ENCODE peak calls at places on chromosomes 4 and X, in four cellular contexts. Y, O, X and N are unnamed samples.

GRCh38 chr4:173498023-173498422 is 32.0 kb downstream of the HAND2 start:
- DNase-seq in X (no peak), Y (peak; percentile 20), O (no peak), N (no peak)

GRCh38 chr4:5037553-5038551 is 13.4 kb upstream of the STK32B start:
- DNase-seq in Y (no peak), O (no peak), X (no peak), N (no peak)

GRCh38 chr4:89166971-89167475 is 55.7 kb downstream of the TIGD2 start:
- DNase-seq in X (no peak), Y (no peak), O (no peak), N (no peak)

GRCh38 chr4:178063568-178063967 is 621.3 kb upstream of the AGA start:
- DNase-seq in Y (no peak), O (no peak), X (no peak), N (no peak)

GRCh38 chr4:182369211-182369610 is 126.0 kb downstream of the TENM3 start:
- DNase-seq in X (no peak), Y (no peak), O (no peak), N (no peak)

GRCh38 chr4:159764343-159764952 is 661.6 kb downstream of the RAPGEF2 start:
- DNase-seq in O (no peak), X (no peak), Y (peak; percentile 66), N (no peak)

GRCh38 chr4:162921178-162921785 is 245.4 kb downstream of the NAF1 start:
- DNase-seq in O (no peak), Y (no peak), X (no peak), N (no peak)

GRCh38 chr4:87038837-87039715 is 104.3 kb downstream of the AFF1 start:
- DNase-seq in Y (peak; percentile 60), O (peak; percentile 65), X (peak; percentile 23), N (peak; percentile 69)

GRCh38 chr4:2660596-2661211 is 95.4 kb downstream of the TNIP2 start:
- DNase-seq in Y (no peak), O (no peak), X (no peak), N (no peak)

GRCh38 chrX:103446665-103447302 is 70.4 kb downstream of the BEX3 start:
- DNase-seq in O (no peak), Y (no peak), X (no peak), N (no peak)

GRCh38 chr4:113692809-113693411 is 68.6 kb downstream of the CAMK2D start:
- DNase-seq in Y (peak; percentile 79), X (no peak), O (no peak), N (no peak)